ENCODE peak calls at places on chromosomes 7 and 10, in four cellular contexts. Z, W, I and C are unnamed samples.

GRCh38 chr10:70533189-70533558 is 54.6 kb downstream of the PALD1 start:
- DNase-seq in W (no peak), Z (no peak), I (no peak), C (no peak)

GRCh38 chr7:90626011-90626410 is 29.9 kb downstream of the CDK14 start:
- DNase-seq in Z (no peak), I (no peak), W (no peak), C (no peak)

GRCh38 chr7:127447326-127447945 is 54.9 kb upstream of the ZNF800 start:
- DNase-seq in I (peak), W (no peak), Z (no peak), C (peak)

GRCh38 chr7:23356726-23357125 is 57.6 kb downstream of the MALSU1 start:
- DNase-seq in Z (no peak), W (no peak), I (no peak), C (no peak)

GRCh38 chr10:70474780-70475179 is 3.8 kb upstream of the PALD1 start:
- DNase-seq in Z (no peak), I (peak), W (no peak), C (no peak)

GRCh38 chr10:47023237-47024045 is 112.2 kb downstream of the PTPN20 start:
- DNase-seq in W (peak), I (no peak), Z (peak), C (no peak)

GRCh38 chr7:130912910-130913720 is 179.1 kb upstream of the KLF14 start:
- DNase-seq in W (peak), I (peak), Z (peak), C (no peak)

GRCh38 chr7:99679032-99679399 is 780 bp downstream of the CYP3A5 start:
- DNase-seq in W (no peak), Z (no peak), I (peak), C (no peak)

GRCh38 chr7:4070214-4070613 is 611.9 kb upstream of the FOXK1 start:
- DNase-seq in W (no peak), Z (no peak), I (no peak), C (no peak)

GRCh38 chr7:30225863-30226361 is 58.5 kb upstream of the ZNRF2 start:
- DNase-seq in I (peak), W (peak), Z (peak), C (peak)

GRCh38 chr10:80471715-80472233 is 17.7 kb downstream of the TSPAN14 start:
- DNase-seq in I (peak), Z (no peak), W (no peak), C (no peak)

GRCh38 chr7:109545686-109546085 is 976.0 kb downstream of the DNAJB9 start:
- DNase-seq in Z (no peak), W (no peak), I (no peak), C (no peak)

GRCh38 chr7:114818501-114818900 is 103.4 kb upstream of the MDFIC start:
- DNase-seq in I (peak), W (no peak), Z (no peak), C (no peak)

GRCh38 chr10:17237163-17237562 is 9.1 kb downstream of the VIM start:
- DNase-seq in I (no peak), W (no peak), Z (no peak), C (no peak)

GRCh38 chr7:105760549-105761447 is 115.6 kb downstream of the ATXN7L1 start:
- DNase-seq in Z (no peak), I (no peak), W (no peak), C (no peak)

GRCh38 chr7:122132341-122132740 is 11.7 kb downstream of the AASS start:
- DNase-seq in Z (no peak), I (no peak), W (no peak), C (no peak)

GRCh38 chr10:128150045-128150493 is 23.8 kb upstream of the MKI67 start:
- DNase-seq in Z (peak), I (no peak), W (peak), C (peak)

GRCh38 chr10:125054664-125055273 is 105.6 kb downstream of the CTBP2 start:
- DNase-seq in W (no peak), I (no peak), Z (no peak), C (no peak)

GRCh38 chr7:29587195-29587808 is 23.7 kb downstream of the PRR15 start:
- DNase-seq in I (no peak), W (no peak), Z (no peak), C (no peak)

GRCh38 chr10:43056568-43057011 is 20.3 kb upstream of the RET start:
- DNase-seq in Z (peak), W (peak), I (no peak), C (no peak)

GRCh38 chr7:32034052-32034451 is 36.2 kb downstream of the PDE1C start:
- DNase-seq in I (peak), Z (no peak), W (no peak), C (peak)

GRCh38 chr7:2837476-2837875 is 6.6 kb downstream of the GNA12 start:
- DNase-seq in I (no peak), W (no peak), Z (no peak), C (no peak)

GRCh38 chr10:48683893-48684292 is 780 bp upstream of the WDFY4 start:
- DNase-seq in I (no peak), Z (no peak), W (no peak), C (no peak)

GRCh38 chr10:73493781-73494180 is 2.0 kb downstream of the PPP3CB start:
- DNase-seq in I (peak), W (no peak), Z (no peak), C (no peak)

GRCh38 chr10:12448729-12449391 is 99.5 kb downstream of the CAMK1D start:
- DNase-seq in W (no peak), Z (no peak), I (peak), C (no peak)

GRCh38 chr7:66894463-66895080 is 26.5 kb upstream of the TMEM248 start:
- DNase-seq in I (no peak), W (no peak), Z (no peak), C (peak)

GRCh38 chr10:6114758-6115410 is 26.1 kb downstream of the RBM17 start:
- DNase-seq in Z (no peak), I (no peak), W (no peak), C (peak)

GRCh38 chr10:110311357-110311949 is 6.7 kb upstream of the SMNDC1 start:
- DNase-seq in Z (no peak), I (peak), W (no peak), C (peak)

GRCh38 chr7:3156508-3156907 is 112.8 kb upstream of the CARD11 start:
- DNase-seq in I (no peak), Z (no peak), W (peak), C (no peak)

GRCh38 chr10:75122505-75122904 is 11.0 kb downstream of the SAMD8 start:
- DNase-seq in W (no peak), I (no peak), Z (no peak), C (no peak)

GRCh38 chr10:78948616-78949015 is 120.2 kb upstream of the ZMIZ1 start:
- DNase-seq in I (no peak), W (no peak), Z (no peak), C (no peak)

GRCh38 chr10:60384708-60385398 is 4.8 kb downstream of the ANK3 start:
- DNase-seq in Z (no peak), W (no peak), I (peak), C (no peak)
- H3K4me3 ChIP-seq in Z (no peak), W (no peak), I (no peak), C (no peak)

GRCh38 chr10:116147162-116147906 is 125.7 kb downstream of the GFRA1 start:
- DNase-seq in Z (no peak), W (no peak), I (no peak), C (no peak)

GRCh38 chr10:116151076-116151475 is 121.9 kb downstream of the GFRA1 start:
- DNase-seq in W (no peak), I (no peak), Z (no peak), C (no peak)

GRCh38 chr10:116143673-116144072 is 129.3 kb downstream of the GFRA1 start:
- DNase-seq in Z (no peak), W (no peak), I (no peak), C (no peak)

DNA sequence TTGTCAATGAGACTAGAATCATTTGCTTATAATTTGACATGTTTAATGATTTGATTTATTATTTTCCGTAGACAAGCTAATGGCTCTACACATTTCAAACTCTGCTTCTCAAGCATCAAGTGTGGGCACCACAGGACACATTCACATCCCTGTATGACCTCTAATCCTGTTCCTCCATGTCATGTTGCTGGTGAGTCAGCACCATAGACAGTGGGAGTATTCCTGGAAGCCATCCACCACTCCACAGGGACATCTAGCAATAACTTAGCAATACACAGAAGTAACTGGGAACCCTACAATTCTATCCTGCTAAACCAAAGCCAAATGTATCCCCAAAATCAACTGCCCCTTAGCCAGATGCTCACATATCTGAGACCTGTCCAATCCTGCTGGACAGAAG is 126.6 kb downstream of the GFRA1 start:
- DNase-seq in Z (no peak), W (no peak), I (no peak), C (no peak)
- H3K4me3 ChIP-seq in Z (no peak), W (no peak), I (no peak), C (no peak)

DNA sequence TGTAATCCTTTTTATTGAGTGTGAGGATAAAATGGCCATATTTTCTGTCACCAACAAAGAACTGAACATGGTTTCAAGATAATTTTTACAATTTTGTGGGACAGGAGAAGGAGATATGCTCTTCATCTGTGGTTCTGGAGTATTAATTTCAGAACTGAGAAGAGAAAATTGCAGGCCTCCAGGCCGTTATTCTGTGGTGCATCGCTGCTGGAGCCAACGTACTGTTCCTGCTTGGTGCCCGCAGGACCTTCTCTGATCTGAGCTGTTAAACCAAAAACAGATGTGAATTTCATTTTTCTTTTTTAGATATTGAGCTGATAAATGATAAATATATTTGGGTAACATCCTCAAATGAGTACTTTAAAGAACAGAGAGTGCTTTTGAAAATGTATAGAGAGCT is 63.9 kb downstream of the IKZF1 start:
- DNase-seq in I (no peak), Z (no peak), W (no peak), C (no peak)
- H3K4me3 ChIP-seq in I (no peak), Z (no peak), W (no peak), C (no peak)

GRCh38 chr7:56092789-56093531 is at the start of gene PHKG1:
- DNase-seq in W (peak), I (no peak), Z (peak), C (peak)
- H3K4me3 ChIP-seq in W (peak), I (no peak), Z (no peak), C (peak)

GRCh38 chr7:159015894-159016410 is 128.7 kb downstream of the VIPR2 start:
- DNase-seq in W (no peak), Z (no peak), I (no peak), C (no peak)
- H3K4me3 ChIP-seq in W (no peak), Z (no peak), I (no peak), C (no peak)

GRCh38 chr10:72335394-72336258 is 19.1 kb downstream of the DNAJB12 start:
- DNase-seq in I (no peak), W (peak), Z (peak), C (no peak)
- H3K4me3 ChIP-seq in I (no peak), W (no peak), Z (no peak), C (no peak)

DNA sequence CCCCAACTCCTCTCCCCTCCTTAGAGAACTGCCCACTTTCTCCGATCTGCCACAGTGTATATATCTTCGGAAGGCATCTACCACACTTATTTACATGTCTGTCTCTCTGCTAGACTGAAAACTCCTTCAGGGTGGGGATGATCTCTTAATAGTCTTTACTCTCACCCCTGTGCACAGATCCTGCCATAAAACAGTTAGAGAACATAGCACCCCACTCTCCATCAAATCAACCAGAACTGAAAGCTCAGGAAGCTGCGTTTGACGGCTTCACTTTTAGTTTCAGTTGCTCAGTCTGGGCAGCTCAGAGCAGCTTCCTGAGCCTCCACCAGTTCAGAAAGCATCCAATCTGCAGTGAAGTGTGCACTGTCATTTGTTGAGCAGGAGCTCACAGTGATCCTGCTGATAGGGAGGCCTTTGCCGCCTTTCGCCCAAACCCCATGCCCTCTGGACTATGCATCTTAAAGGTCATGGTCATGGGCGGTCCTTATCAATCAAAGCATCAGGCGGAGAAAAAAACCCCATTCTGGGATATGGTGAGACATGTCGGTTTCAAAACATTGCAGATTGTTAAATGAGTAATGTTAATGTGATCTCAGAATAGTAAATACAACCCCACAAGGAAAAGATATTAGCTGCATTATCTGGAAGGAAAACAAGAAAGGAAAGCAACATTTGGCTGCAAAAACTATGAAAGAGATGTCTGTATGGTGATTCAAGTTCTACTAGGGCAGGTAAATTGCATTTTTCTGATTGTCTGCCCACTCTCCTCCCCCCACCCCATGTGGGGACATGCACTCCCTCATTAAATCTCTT is 167.1 kb upstream of the ADO start:
- DNase-seq in W (no peak), I (no peak), Z (no peak), C (no peak)
- H3K4me3 ChIP-seq in W (no peak), I (no peak), Z (no peak), C (no peak)